ENCODE peak calls at places on chromosomes 16 and 17, in six cellular contexts. T is left ventricle myocardium inferior; B is stimulated activated CD8-positive, alpha-beta memory T cell treated with anti-CD3 and anti-CD28 coated beads, Interleukin-4, amount 100 ng/mL, for 1 hour; U is activated gamma-delta T cell treated with Interleukin-2 at 50 U/mL for 16 hours; G is AG08395; C is stimulated activated CD4-positive, alpha-beta T cell treated with anti-CD3 and anti-CD28 coated beads, Interleukin-12 subunit alpha, Interleukin-12 subunit beta, amount 100 ng/mL, for 4 hours. V is an unnamed sample.
A peak's percentile ranks its signal among the peaks of the same experiment; 100 is the strongest.

GRCh38 chr16:27762441-27762840 is 212.5 kb downstream of the KATNIP start:
- DNase-seq in B (no peak), C (no peak), G (no peak), T (no peak), U (no peak), V (no peak)

GRCh38 chr16:70715113-70715711 is 29.4 kb upstream of the MTSS2 start:
- DNase-seq in C (no peak), G (peak; percentile 95), B (no peak), T (peak; percentile 77), U (no peak), V (no peak)

GRCh38 chr17:69723316-69723715 is 308.8 kb downstream of the MAP2K6 start:
- DNase-seq in C (no peak), T (no peak), B (no peak), G (no peak), U (no peak), V (no peak)

GRCh38 chr17:17043668-17044226 is 1.5 kb downstream of the MPRIP start:
- DNase-seq in U (no peak), T (no peak), C (no peak), G (peak; percentile 26), B (no peak), V (no peak)

GRCh38 chr16:58026139-58026704 is 668 bp downstream of the MMP15 start:
- DNase-seq in U (peak; percentile 12), T (peak; percentile 66), B (no peak), C (peak; percentile 21), G (peak; percentile 54), V (no peak)

GRCh38 chr16:48117217-48118105 is 38.3 kb downstream of the ABCC12 start:
- DNase-seq in U (peak; percentile 33), G (peak; percentile 41), C (peak; percentile 46), B (peak; percentile 15), T (peak; percentile 26), V (peak; percentile 89)

GRCh38 chr16:53048139-53048915 is 4.4 kb downstream of the CHD9NB start:
- DNase-seq in T (no peak), G (no peak), B (no peak), C (no peak), U (no peak), V (no peak)

GRCh38 chr16:68475071-68475470 is 26.8 kb upstream of the SMPD3 start:
- DNase-seq in C (no peak), G (no peak), U (no peak), T (no peak), B (no peak), V (no peak)

GRCh38 chr16:31228206-31228605 is 11.3 kb upstream of the PYDC1 start:
- DNase-seq in T (no peak), C (no peak), B (no peak), U (no peak), G (no peak), V (no peak)

GRCh38 chr17:65314212-65314611 is 177.0 kb downstream of the RGS9 start:
- DNase-seq in G (no peak), U (no peak), T (no peak), B (no peak), C (no peak), V (no peak)

GRCh38 chr17:48161127-48161905 is 53.8 kb downstream of the SNX11 start:
- DNase-seq in C (no peak), U (no peak), T (no peak), B (no peak), G (no peak), V (no peak)

GRCh38 chr17:14010999-14011692 is 58.2 kb upstream of the COX10 start:
- DNase-seq in B (no peak), T (no peak), G (no peak), U (no peak), C (no peak), V (no peak)

GRCh38 chr16:87233928-87234327 is 83.3 kb downstream of the C16orf95 start:
- DNase-seq in C (no peak), U (no peak), T (no peak), G (peak; percentile 47), B (no peak), V (no peak)

GRCh38 chr16:49700222-49700927 is 155.5 kb downstream of the ZNF423 start:
- DNase-seq in B (no peak), U (no peak), T (peak; percentile 36), G (no peak), C (no peak), V (no peak)

GRCh38 chr16:56878455-56878854 is 13.4 kb downstream of the SLC12A3 start:
- DNase-seq in C (no peak), T (no peak), U (no peak), B (no peak), G (no peak), V (no peak)

GRCh38 chr16:760498-761343 is at the start of gene MSLN:
- DNase-seq in T (no peak), B (no peak), C (no peak), G (no peak), U (no peak), V (no peak)

GRCh38 chr16:10729104-10729503 is 14.5 kb upstream of the NUBP1 start:
- DNase-seq in G (no peak), U (no peak), T (no peak), C (no peak), B (no peak), V (no peak)

GRCh38 chr17:4176803-4177472 is 33.9 kb downstream of the CYB5D2 start:
- DNase-seq in B (no peak), U (no peak), C (peak; percentile 16), T (no peak), G (no peak), V (no peak)

GRCh38 chr16:9119795-9120194 is 28.4 kb downstream of the HAPSTR1 start:
- DNase-seq in C (no peak), U (no peak), B (no peak), T (no peak), G (peak; percentile 85), V (no peak)

GRCh38 chr16:73019456-73020362 is 28.2 kb downstream of the ZFHX3 start:
- DNase-seq in C (no peak), G (no peak), U (no peak), T (no peak), B (no peak), V (no peak)

GRCh38 chr17:40450175-40450574 is 6.9 kb downstream of the IGFBP4 start:
- DNase-seq in B (no peak), G (no peak), C (peak; percentile 32), U (peak; percentile 49), T (no peak), V (peak; percentile 64)

GRCh38 chr16:89369266-89369895 is 121.0 kb downstream of the ANKRD11 start:
- DNase-seq in C (no peak), B (no peak), G (no peak), T (no peak), U (no peak), V (no peak)

GRCh38 chr17:77507116-77507885 is 366.5 kb downstream of the SEC14L1 start:
- DNase-seq in C (no peak), U (no peak), G (no peak), T (no peak), B (no peak), V (peak; percentile 31)

V was measured in GM13976.